ENCODE peak calls at places on chromosomes 7 and 10, in eight cellular contexts. C is H1, G is A549, K is IMR-90, X is SK-N-SH, S is HepG2, J is K562, Z is GM12878. P is an unnamed sample.

GRCh38 chr7:80841566-80842478 is 77.0 kb downstream of the SEMA3C start:
- DNase-seq in C (no peak), G (no peak), K (no peak), X (no peak), S (no peak), J (no peak), Z (no peak), P (no peak)

GRCh38 chr10:132507956-132508490 is 29.6 kb upstream of the INPP5A start:
- DNase-seq in C (no peak), G (no peak), K (no peak), X (peak), S (no peak), J (no peak), Z (no peak), P (no peak)

GRCh38 chr7:116271161-116271979 is 61.0 kb downstream of the TES start:
- DNase-seq in C (no peak), G (no peak), K (peak), X (no peak), S (no peak), J (no peak), Z (no peak), P (no peak)

GRCh38 chr7:126803060-126803665 is 449.6 kb downstream of the GRM8 start:
- DNase-seq in C (peak), G (peak), K (peak), X (peak), S (peak), J (peak), Z (peak), P (peak)

GRCh38 chr7:139560678-139561077 is 37.2 kb downstream of the CLEC2L start:
- DNase-seq in C (no peak), G (no peak), K (no peak), X (peak), S (no peak), J (peak), Z (no peak), P (no peak)

GRCh38 chr7:73742338-73742752 is 3.7 kb upstream of the ABHD11 start:
- DNase-seq in C (peak), G (no peak), K (no peak), X (no peak), S (no peak), J (no peak), Z (no peak), P (peak)

GRCh38 chr7:14899065-14899464 is 3.5 kb downstream of the DGKB start:
- DNase-seq in C (no peak), G (no peak), K (no peak), X (no peak), S (no peak), J (no peak), Z (no peak), P (no peak)

GRCh38 chr10:133158756-133159610 is 1.0 kb upstream of the KNDC1 start:
- DNase-seq in C (no peak), G (peak), K (no peak), X (no peak), S (no peak), J (peak), Z (no peak), P (peak)

GRCh38 chr10:15651175-15651574 is 68.5 kb downstream of the ITGA8 start:
- DNase-seq in C (no peak), G (no peak), K (no peak), X (no peak), S (no peak), J (no peak), Z (no peak), P (no peak)

GRCh38 chr7:110718514-110719205 is 372.3 kb upstream of the LRRN3 start:
- DNase-seq in C (no peak), G (no peak), K (no peak), X (no peak), S (no peak), J (no peak), Z (no peak), P (no peak)

GRCh38 chr10:59405235-59405634 is 42.9 kb upstream of the FAM13C start:
- DNase-seq in C (no peak), G (no peak), K (no peak), X (no peak), S (no peak), J (no peak), Z (no peak), P (no peak)

GRCh38 chr7:108203433-108204002 is 73.4 kb upstream of the LAMB4 start:
- DNase-seq in C (no peak), G (no peak), K (no peak), X (no peak), S (no peak), J (no peak), Z (no peak), P (no peak)

GRCh38 chr10:63901916-63902315 is 380.7 kb downstream of the REEP3 start:
- DNase-seq in C (no peak), G (no peak), K (no peak), X (no peak), S (no peak), J (no peak), Z (no peak), P (no peak)

GRCh38 chr10:12720217-12720981 is 281.1 kb downstream of the CCDC3 start:
- DNase-seq in C (no peak), G (peak), K (peak), X (no peak), S (peak), J (no peak), Z (no peak), P (no peak)

GRCh38 chr7:45980973-45981372 is 59.9 kb upstream of the IGFBP3 start:
- DNase-seq in C (no peak), G (no peak), K (no peak), X (no peak), S (no peak), J (no peak), Z (no peak), P (no peak)

GRCh38 chr7:1086588-1087461 is 1.1 kb upstream of the GPER1 start:
- DNase-seq in C (peak), G (peak), K (peak), X (peak), S (peak), J (peak), Z (no peak), P (peak)

GRCh38 chr10:65143723-65144122 is 1622.5 kb downstream of the REEP3 start:
- DNase-seq in C (no peak), G (no peak), K (no peak), X (no peak), S (no peak), J (no peak), Z (no peak), P (no peak)

GRCh38 chr10:49296826-49297225 is 2.1 kb upstream of the C10orf71 start:
- DNase-seq in C (no peak), G (no peak), K (no peak), X (no peak), S (no peak), J (no peak), Z (no peak), P (no peak)

GRCh38 chr7:78770422-78771410 is 682.8 kb downstream of the MAGI2 start:
- DNase-seq in C (peak), G (no peak), K (peak), X (peak), S (no peak), J (no peak), Z (no peak), P (peak)

DNA sequence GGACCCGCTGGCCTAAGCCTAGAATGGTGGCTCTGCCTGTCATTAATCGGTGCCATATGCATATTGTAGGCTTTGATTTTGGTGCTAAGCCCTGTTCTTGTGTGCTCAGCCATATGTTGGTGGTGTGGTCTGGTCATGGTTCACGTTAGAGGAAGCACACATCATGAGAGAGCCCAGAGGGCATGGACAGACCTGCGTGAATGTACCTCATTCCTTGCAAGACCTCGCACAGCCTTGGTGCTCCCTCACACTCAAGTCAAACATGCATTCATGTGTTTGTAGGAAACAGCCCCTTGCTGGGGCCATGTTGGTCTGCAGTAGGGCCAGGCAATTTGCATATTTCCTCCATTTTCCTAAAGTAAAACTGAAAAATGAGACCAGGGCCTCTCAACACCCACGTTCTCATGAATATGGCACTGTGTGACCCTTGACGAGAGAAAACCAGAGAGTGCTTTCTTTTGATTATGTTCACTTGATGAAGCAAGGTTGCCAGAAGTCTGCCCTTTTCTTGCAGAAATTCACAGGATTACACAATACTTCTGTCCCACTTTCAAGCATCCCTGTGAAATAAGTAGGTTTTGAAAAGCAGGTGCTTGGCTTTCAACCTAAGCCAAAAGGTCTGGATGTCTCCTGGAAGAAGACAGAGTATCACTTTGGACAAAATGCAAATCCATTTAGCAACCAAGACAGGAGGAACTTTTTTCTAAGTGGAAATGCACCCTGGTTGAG is 268.8 kb downstream of the CELF2 start:
- DNase-seq in C (no peak), G (no peak), K (no peak), X (no peak), S (no peak), J (no peak), Z (peak), P (no peak)
- TF ChIP-seq USF2 in C (no peak), G (no peak), K (no peak), X (no peak), S (no peak), J (no peak), Z (no peak), P (no peak)

DNA sequence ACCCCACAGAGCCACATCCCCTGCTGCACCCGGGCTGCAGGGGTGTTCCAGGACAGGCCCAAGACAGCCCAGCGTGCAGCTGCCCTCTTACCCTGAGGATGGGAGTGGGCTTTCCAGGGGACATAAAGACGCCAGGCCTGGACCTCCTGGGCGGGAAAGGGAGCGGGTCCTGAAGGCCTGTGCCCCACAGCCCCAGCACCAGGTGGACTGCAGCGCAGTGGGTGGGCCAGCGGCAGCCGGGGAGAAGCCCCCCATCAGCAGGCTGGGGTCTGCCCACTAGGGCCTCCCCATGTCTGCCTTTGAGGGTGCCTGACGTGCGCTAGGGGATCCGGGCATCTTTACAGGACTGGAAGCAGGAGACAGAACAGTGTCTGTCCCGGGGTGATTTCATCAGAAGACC is 22.6 kb upstream of the ZNF735 start:
- DNase-seq in C (no peak), G (no peak), K (no peak), X (no peak), S (no peak), J (no peak), Z (no peak), P (no peak)
- TF ChIP-seq USF2 in C (no peak), G (no peak), K (no peak), X (no peak), S (no peak), J (no peak), Z (no peak), P (no peak)

GRCh38 chr7:39838326-39838725 is 111.7 kb upstream of the CDK13 start:
- DNase-seq in C (no peak), G (no peak), K (peak), X (no peak), S (no peak), J (no peak), Z (no peak), P (no peak)
- TF ChIP-seq USF2 in C (no peak), G (no peak), K (no peak), X (no peak), S (no peak), J (no peak), Z (no peak), P (no peak)

GRCh38 chr7:106944035-106944665 is 79.1 kb downstream of the PIK3CG start:
- DNase-seq in C (peak), G (no peak), K (no peak), X (no peak), S (no peak), J (no peak), Z (no peak), P (no peak)

GRCh38 chr7:106952658-106953231 is 87.7 kb downstream of the PIK3CG start:
- DNase-seq in C (no peak), G (no peak), K (no peak), X (no peak), S (no peak), J (peak), Z (no peak), P (no peak)

GRCh38 chr7:106952175-106952657 is 87.1 kb downstream of the PIK3CG start:
- DNase-seq in C (no peak), G (no peak), K (no peak), X (no peak), S (no peak), J (no peak), Z (no peak), P (no peak)

DNA sequence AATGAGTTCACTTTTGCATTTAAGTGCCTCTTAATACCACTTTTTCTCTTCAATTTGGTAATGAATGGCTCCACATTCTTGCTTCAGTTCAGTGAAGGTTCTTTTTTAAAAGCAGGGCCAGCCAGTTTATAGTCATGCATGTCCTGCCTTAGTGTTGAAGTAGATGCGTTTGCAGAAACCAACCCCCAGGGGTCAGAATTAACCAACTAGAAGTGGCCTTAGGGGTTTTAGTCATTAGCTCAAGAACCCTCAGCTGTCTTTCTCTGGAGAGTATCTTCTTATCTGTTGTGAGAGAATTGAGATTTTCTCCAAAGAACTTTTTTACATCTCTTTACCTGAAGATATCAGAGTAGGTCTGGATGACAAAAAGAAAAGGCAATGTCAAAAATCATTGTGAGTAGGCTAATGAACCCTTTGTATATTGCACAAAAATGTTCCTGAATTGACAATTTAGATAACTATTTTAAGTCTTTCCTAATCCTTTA is 82.2 kb downstream of the PIK3CG start:
- DNase-seq in C (no peak), G (peak), K (peak), X (peak), S (peak), J (peak), Z (no peak), P (peak)
- TF ChIP-seq USF2 in C (no peak), G (no peak), K (no peak), X (no peak), S (no peak), J (no peak), Z (no peak), P (no peak)

GRCh38 chr7:99679032-99679399 is 780 bp downstream of the CYP3A5 start:
- DNase-seq in C (no peak), G (peak), K (peak), X (no peak), S (peak), J (peak), Z (no peak), P (no peak)
- TF ChIP-seq USF2 in C (no peak), G (no peak), K (no peak), X (no peak), S (no peak), J (no peak), Z (no peak), P (no peak)

GRCh38 chr10:98509745-98510144 is 63.0 kb upstream of the HPS1 start:
- DNase-seq in C (no peak), G (no peak), K (no peak), X (no peak), S (no peak), J (no peak), Z (no peak), P (no peak)

GRCh38 chr10:98513704-98514103 is 67.0 kb upstream of the HPS1 start:
- DNase-seq in C (no peak), G (no peak), K (no peak), X (no peak), S (no peak), J (no peak), Z (no peak), P (no peak)

GRCh38 chr10:98516352-98516751 is 69.6 kb upstream of the HPS1 start:
- DNase-seq in C (no peak), G (no peak), K (no peak), X (no peak), S (no peak), J (no peak), Z (no peak), P (no peak)

GRCh38 chr10:98510412-98510995 is 63.8 kb upstream of the HPS1 start:
- DNase-seq in C (no peak), G (no peak), K (no peak), X (no peak), S (peak), J (no peak), Z (no peak), P (no peak)

GRCh38 chr10:98511861-98512260 is 65.1 kb upstream of the HPS1 start:
- DNase-seq in C (no peak), G (no peak), K (no peak), X (no peak), S (no peak), J (no peak), Z (no peak), P (no peak)
- TF ChIP-seq USF2 in C (no peak), G (no peak), K (no peak), X (no peak), S (no peak), J (no peak), Z (no peak), P (no peak)

GRCh38 chr7:49023345-49024330 is 99.3 kb downstream of the CDC14C start:
- DNase-seq in C (no peak), G (no peak), K (no peak), X (no peak), S (no peak), J (no peak), Z (no peak), P (peak)
- TF ChIP-seq USF2 in C (no peak), G (no peak), K (no peak), X (no peak), S (no peak), J (no peak), Z (no peak), P (no peak)

GRCh38 chr10:47361293-47361692 is 13.1 kb downstream of the RBP3 start:
- DNase-seq in C (peak), G (peak), K (peak), X (peak), S (peak), J (peak), Z (no peak), P (peak)
- TF ChIP-seq USF2 in C (no peak), G (no peak), K (no peak), X (no peak), S (no peak), J (no peak), Z (no peak), P (no peak)

DNA sequence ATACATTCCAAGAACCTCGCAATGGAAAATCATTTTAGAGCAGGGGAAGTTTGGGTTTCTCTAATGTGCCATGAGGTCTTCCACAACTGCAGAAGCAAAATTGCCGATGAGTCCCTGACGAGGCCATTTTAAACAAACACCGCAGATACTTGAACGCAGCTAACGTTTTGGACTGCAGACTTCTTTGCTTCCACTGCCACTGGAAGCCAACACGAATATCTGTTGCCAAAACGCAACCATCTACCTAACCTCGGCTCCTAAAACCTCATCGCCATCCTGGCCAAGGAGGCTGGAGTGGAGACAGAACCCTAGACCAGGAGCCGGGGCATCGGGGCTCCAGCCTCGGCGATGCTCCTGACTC is 528 bp downstream of the WDR91 start:
- DNase-seq in C (no peak), G (peak), K (peak), X (no peak), S (no peak), J (no peak), Z (no peak), P (no peak)
- TF ChIP-seq USF2 in C (no peak), G (no peak), K (no peak), X (no peak), S (no peak), J (no peak), Z (no peak), P (no peak)

P was measured in WTC11.